ENCODE peak calls at places on chromosomes 3 and 15, in four cellular contexts. Z is kidney, L is sigmoid colon, O is mucosa of descending colon. S is an unnamed sample.

GRCh38 chr3:48425281-48425812 is 4.5 kb downstream of the PLXNB1 start:
- DNase-seq in Z (peak), L (peak), O (no peak), S (peak)

GRCh38 chr3:25027639-25028038 is 400.4 kb upstream of the RARB start:
- DNase-seq in Z (no peak), L (peak), O (no peak), S (no peak)

GRCh38 chr3:30428251-30428650 is 178.2 kb upstream of the TGFBR2 start:
- DNase-seq in Z (no peak), L (no peak), O (no peak), S (no peak)

GRCh38 chr15:68818088-68818670 is 2.5 kb downstream of the ANP32A start:
- DNase-seq in Z (peak), L (peak), O (peak), S (no peak)

GRCh38 chr3:81451611-81452010 is 309.8 kb downstream of the GBE1 start:
- DNase-seq in Z (no peak), L (no peak), O (no peak), S (no peak)

GRCh38 chr15:92829875-92830274 is 70.2 kb upstream of the CHD2 start:
- DNase-seq in Z (no peak), L (no peak), O (no peak), S (no peak)

GRCh38 chr15:100241572-100242479 is 99.9 kb downstream of the ADAMTS17 start:
- DNase-seq in Z (no peak), L (no peak), O (no peak), S (no peak)

GRCh38 chr3:186217820-186218164 is 108.9 kb upstream of the ETV5 start:
- DNase-seq in Z (no peak), L (no peak), O (no peak), S (no peak)

GRCh38 chr3:175258763-175259162 is 399.6 kb downstream of the NAALADL2 start:
- DNase-seq in Z (no peak), L (no peak), O (no peak), S (no peak)

GRCh38 chr3:112640864-112641751 is at the start of gene CCDC80:
- DNase-seq in Z (no peak), L (peak), O (no peak), S (no peak)

GRCh38 chr3:113231827-113232253 is 20.5 kb downstream of the BOC start:
- DNase-seq in Z (peak), L (no peak), O (no peak), S (no peak)

GRCh38 chr3:196688349-196688748 is 23.7 kb downstream of the CEP19 start:
- DNase-seq in Z (no peak), L (peak), O (peak), S (no peak)

GRCh38 chr3:132071043-132071442 is 36.2 kb upstream of the CPNE4 start:
- DNase-seq in Z (no peak), L (no peak), O (no peak), S (no peak)

GRCh38 chr3:163671201-163671600 is 1407.1 kb downstream of the SI start:
- DNase-seq in Z (no peak), L (no peak), O (no peak), S (no peak)

GRCh38 chr3:99242271-99242670 is 340.8 kb upstream of the DCBLD2 start:
- DNase-seq in Z (no peak), L (no peak), O (no peak), S (no peak)

GRCh38 chr3:31343075-31343474 is 189.7 kb upstream of the STT3B start:
- DNase-seq in Z (no peak), L (no peak), O (no peak), S (no peak)

GRCh38 chr15:82047493-82048446 is 2.0 kb upstream of the MEX3B start:
- DNase-seq in Z (no peak), L (no peak), O (peak), S (peak)

GRCh38 chr3:52099006-52099405 is 42.6 kb upstream of the DUSP7 start:
- DNase-seq in Z (peak), L (peak), O (no peak), S (peak)

GRCh38 chr3:9749333-9749662 is 454 bp upstream of the OGG1 start:
- DNase-seq in Z (no peak), L (peak), O (no peak), S (no peak)

GRCh38 chr3:88141458-88142083 is 8.2 kb upstream of the C3orf38 start:
- DNase-seq in Z (no peak), L (no peak), O (no peak), S (no peak)

GRCh38 chr3:81352867-81353266 is 408.6 kb downstream of the GBE1 start:
- DNase-seq in Z (no peak), L (no peak), O (peak), S (no peak)

GRCh38 chr3:149080699-149081091 is 5.6 kb downstream of the HLTF start:
- DNase-seq in Z (no peak), L (no peak), O (no peak), S (no peak)

GRCh38 chr15:95329362-95329761 is 1001.1 kb upstream of the NR2F2 start:
- DNase-seq in Z (peak), L (no peak), O (no peak), S (no peak)

GRCh38 chr15:43998607-43999006 is 171.8 kb downstream of the WDR76 start:
- DNase-seq in Z (no peak), L (no peak), O (peak), S (no peak)

GRCh38 chr3:197595470-197596185 is 39.9 kb upstream of the BDH1 start:
- DNase-seq in Z (no peak), L (no peak), O (no peak), S (no peak)

GRCh38 chr3:168117059-168117458 is 21.3 kb upstream of the GOLIM4 start:
- DNase-seq in Z (no peak), L (no peak), O (peak), S (no peak)

GRCh38 chr3:96631050-96631449 is 183.3 kb upstream of the EPHA6 start:
- DNase-seq in Z (no peak), L (no peak), O (no peak), S (no peak)
- TF ChIP-seq CTCF in Z (no peak), L (no peak), O (no peak), S (no peak)

GRCh38 chr3:72997421-72997961 is 880 bp downstream of the PPP4R2 start:
- DNase-seq in Z (no peak), L (no peak), O (peak), S (no peak)
- TF ChIP-seq CTCF in Z (peak), L (peak), O (no peak), S (peak)

DNA sequence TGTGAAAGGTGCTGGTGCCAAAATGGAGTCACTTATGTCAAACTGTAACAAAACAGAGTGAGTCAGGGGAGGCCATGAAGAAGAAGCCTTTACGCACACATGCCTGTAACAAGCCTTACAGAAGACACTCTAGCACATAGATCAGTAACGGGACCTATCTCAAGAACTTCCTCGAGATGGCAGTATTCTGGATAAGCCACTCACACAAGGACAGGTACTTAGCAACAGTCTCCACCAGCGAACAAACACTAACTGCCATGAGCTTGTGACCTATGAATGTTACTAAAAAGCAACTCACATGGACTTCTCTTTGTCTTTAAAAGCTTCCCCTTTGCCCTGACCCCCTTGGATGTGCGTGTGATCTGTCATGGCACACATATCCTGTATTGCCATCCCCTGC is 235.1 kb downstream of the CD47 start:
- DNase-seq in Z (no peak), L (no peak), O (peak), S (no peak)
- TF ChIP-seq CTCF in Z (no peak), L (no peak), O (no peak), S (peak)

DNA sequence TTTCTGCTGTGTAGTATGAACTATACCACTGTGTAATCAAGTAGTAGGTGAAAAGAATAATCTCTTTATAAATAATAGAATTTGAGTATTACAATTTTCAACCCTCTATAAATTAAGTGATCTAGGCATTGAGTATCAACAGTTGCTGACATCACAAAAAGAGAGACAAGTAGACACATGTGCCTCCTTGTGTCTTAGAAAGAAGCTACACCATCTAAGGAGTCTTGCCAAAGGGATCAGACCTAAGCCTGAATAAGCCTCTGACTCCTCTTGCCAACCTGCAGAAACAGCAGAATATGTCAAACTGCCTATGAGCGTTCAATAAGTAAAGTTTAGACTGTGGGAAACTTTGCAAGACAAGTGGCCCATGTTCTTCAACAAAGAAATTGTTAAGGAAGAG is 5.8 kb upstream of the MTMR10 start:
- DNase-seq in Z (no peak), L (no peak), O (no peak), S (no peak)
- TF ChIP-seq CTCF in Z (no peak), L (no peak), O (no peak), S (no peak)

GRCh38 chr15:88609344-88609743 is 11.8 kb upstream of the AEN start:
- DNase-seq in Z (no peak), L (no peak), O (no peak), S (no peak)

GRCh38 chr15:88608607-88609181 is 12.4 kb upstream of the AEN start:
- DNase-seq in Z (no peak), L (no peak), O (no peak), S (no peak)

GRCh38 chr15:88613074-88613944 is 7.8 kb upstream of the AEN start:
- DNase-seq in Z (no peak), L (no peak), O (no peak), S (no peak)

GRCh38 chr15:88612186-88612796 is 8.8 kb upstream of the AEN start:
- DNase-seq in Z (no peak), L (no peak), O (no peak), S (no peak)

DNA sequence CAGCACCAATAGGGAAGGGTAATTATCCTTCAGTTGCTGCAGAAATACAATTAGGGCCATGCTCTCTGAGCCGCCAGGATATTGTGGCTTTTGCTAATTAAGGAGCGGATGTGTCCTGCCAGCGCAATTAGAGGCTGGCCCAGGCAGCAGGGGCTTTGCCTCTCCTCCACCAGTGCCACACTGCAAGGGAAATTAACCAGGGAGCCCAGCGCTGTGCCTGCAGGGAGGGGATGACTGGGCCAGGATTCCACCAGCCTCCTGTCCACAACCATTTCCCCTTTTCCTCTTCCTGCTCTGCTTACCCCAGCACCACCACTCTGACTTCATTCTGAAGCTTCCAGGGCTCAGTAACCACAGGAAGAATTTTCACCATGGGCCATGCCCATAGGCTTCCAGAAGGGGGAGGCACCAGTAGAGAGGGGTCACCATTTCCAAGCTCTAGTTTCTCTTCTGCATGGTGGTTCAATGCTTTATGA is 10.3 kb upstream of the AEN start:
- DNase-seq in Z (no peak), L (no peak), O (no peak), S (no peak)
- TF ChIP-seq CTCF in Z (no peak), L (no peak), O (no peak), S (no peak)

GRCh38 chr3:170128259-170128976 is 53.1 kb downstream of the PHC3 start:
- DNase-seq in Z (no peak), L (no peak), O (peak), S (no peak)

GRCh38 chr3:170132335-170132734 is 49.2 kb downstream of the PHC3 start:
- DNase-seq in Z (no peak), L (no peak), O (no peak), S (no peak)

GRCh38 chr3:170130532-170130931 is 51.0 kb downstream of the PHC3 start:
- DNase-seq in Z (no peak), L (no peak), O (no peak), S (no peak)

DNA sequence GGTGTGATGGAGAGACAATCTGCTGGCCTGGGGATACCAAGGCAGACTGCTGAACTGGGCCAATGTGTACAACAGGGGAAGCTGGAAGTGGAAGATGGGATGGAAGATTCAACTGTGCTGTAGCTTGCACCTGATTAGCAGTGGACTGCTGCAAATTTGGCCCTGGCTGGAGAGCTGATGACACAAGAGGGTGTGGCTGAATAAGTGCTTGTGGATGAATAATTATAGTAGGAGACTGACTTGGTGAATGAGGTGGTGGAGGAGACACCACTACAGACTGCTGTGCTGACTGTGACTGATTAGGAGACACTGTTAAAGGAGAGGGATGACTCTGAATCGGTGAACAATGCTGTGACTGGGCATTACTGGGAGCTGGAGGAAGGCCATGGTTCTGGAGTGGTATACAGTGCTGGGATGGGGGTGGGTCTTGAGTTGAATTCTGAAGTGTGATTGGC is 52.5 kb downstream of the PHC3 start:
- DNase-seq in Z (no peak), L (no peak), O (no peak), S (no peak)
- TF ChIP-seq CTCF in Z (no peak), L (no peak), O (no peak), S (no peak)

GRCh38 chr3:153442386-153442785 is 280.4 kb downstream of the RAP2B start:
- DNase-seq in Z (no peak), L (no peak), O (no peak), S (no peak)

GRCh38 chr3:153442799-153443487 is 280.9 kb downstream of the RAP2B start:
- DNase-seq in Z (no peak), L (no peak), O (no peak), S (no peak)

GRCh38 chr3:153438275-153438674 is 276.2 kb downstream of the RAP2B start:
- DNase-seq in Z (no peak), L (no peak), O (no peak), S (no peak)

GRCh38 chr3:153440311-153440710 is 278.3 kb downstream of the RAP2B start:
- DNase-seq in Z (no peak), L (no peak), O (no peak), S (no peak)

GRCh38 chr3:153439780-153440179 is 277.8 kb downstream of the RAP2B start:
- DNase-seq in Z (no peak), L (no peak), O (no peak), S (no peak)
- TF ChIP-seq CTCF in Z (no peak), L (no peak), O (no peak), S (peak)

S was measured in chondrocyte.